ENCODE peak calls at places on chromosomes 12 and 14, in nine cellular contexts. B is activated T-helper 9 cell treated with anti-CD3 and anti-CD28 coated beads, Interleukin-2, amount 50 U/mL, for 16 hours; N is cardiac muscle cell; J is Calu3; V is endothelial cell; W is progenitor cell of endocrine pancreas; S is HEK293T; Q is effector memory CD4-positive, alpha-beta T cell; X is stimulated activated CD4-positive, alpha-beta T cell treated with anti-CD3 and anti-CD28 coated beads, Interleukin-12 subunit alpha, Interleukin-12 subunit beta, amount 100 ng/mL, for 4 hours. H is an unnamed sample.
A peak's percentile ranks its signal among the peaks of the same experiment; 100 is the strongest.

GRCh38 chr14:34439090-34439489 is 22.9 kb downstream of the SPTSSA start:
- DNase-seq in B (no peak), N (no peak), J (no peak), V (no peak), W (no peak), S (no peak), Q (no peak), X (no peak), H (no peak)

GRCh38 chr14:57610631-57611030 is 117.0 kb upstream of the CCDC198 start:
- DNase-seq in B (no peak), N (no peak), J (no peak), V (no peak), W (no peak), S (no peak), Q (no peak), X (no peak), H (no peak)

GRCh38 chr12:91377456-91377855 is 194.8 kb upstream of the DCN start:
- DNase-seq in B (no peak), N (no peak), J (no peak), V (no peak), W (no peak), S (no peak), Q (no peak), X (no peak), H (no peak)

GRCh38 chr12:32698285-32698684 is 19.2 kb downstream of the DNM1L start:
- DNase-seq in B (no peak), N (no peak), J (no peak), V (no peak), W (no peak), S (no peak), Q (no peak), X (no peak), H (no peak)

GRCh38 chr14:87837306-87837705 is 155.7 kb downstream of the GALC start:
- DNase-seq in B (no peak), N (no peak), J (no peak), V (no peak), W (no peak), S (no peak), Q (no peak), X (no peak), H (no peak)

GRCh38 chr12:52895726-52896189 is 9.1 kb downstream of the KRT8 start:
- DNase-seq in B (no peak), N (no peak), J (peak; percentile 60), V (no peak), W (no peak), S (no peak), Q (no peak), X (no peak), H (no peak)

GRCh38 chr14:53391631-53392030 is 238.5 kb upstream of the DDHD1 start:
- DNase-seq in B (no peak), N (no peak), J (no peak), V (no peak), W (no peak), S (no peak), Q (no peak), X (no peak), H (peak; percentile 72)

GRCh38 chr12:31837913-31838312 is 109.1 kb upstream of the AMN1 start:
- DNase-seq in B (no peak), N (no peak), J (no peak), V (no peak), W (no peak), S (no peak), Q (no peak), X (no peak), H (no peak)

GRCh38 chr12:30847259-30847658 is 79.3 kb upstream of the TSPAN11 start:
- DNase-seq in B (no peak), N (peak; percentile 58), J (peak; percentile 48), V (peak; percentile 34), W (no peak), S (no peak), Q (no peak), X (no peak), H (peak; percentile 19)

GRCh38 chr14:24885410-24885913 is 164.5 kb downstream of the STXBP6 start:
- DNase-seq in B (no peak), N (no peak), J (no peak), V (no peak), W (no peak), S (no peak), Q (no peak), X (no peak), H (no peak)

GRCh38 chr12:115813256-115813655 is 464.2 kb downstream of the MED13L start:
- DNase-seq in B (no peak), N (no peak), J (no peak), V (no peak), W (no peak), S (no peak), Q (no peak), X (no peak), H (no peak)

GRCh38 chr12:127280393-127281275 is 986.3 kb upstream of the TMEM132C start:
- DNase-seq in B (peak; percentile 45), N (peak; percentile 81), J (no peak), V (no peak), W (peak; percentile 72), S (peak; percentile 80), Q (peak; percentile 23), X (peak; percentile 71), H (no peak)

GRCh38 chr12:93154753-93155475 is 222.8 kb upstream of the NUDT4 start:
- DNase-seq in B (no peak), N (no peak), J (no peak), V (no peak), W (no peak), S (no peak), Q (no peak), X (no peak), H (no peak)

GRCh38 chr12:30047499-30048262 is 263.9 kb upstream of the TMTC1 start:
- DNase-seq in B (no peak), N (peak; percentile 13), J (no peak), V (no peak), W (no peak), S (no peak), Q (no peak), X (no peak), H (peak; percentile 52)

GRCh38 chr12:10065241-10065640 is 33.5 kb downstream of the CLEC1A start:
- DNase-seq in B (no peak), N (no peak), J (no peak), V (no peak), W (no peak), S (no peak), Q (no peak), X (no peak), H (no peak)

GRCh38 chr12:19236656-19237055 is 107.1 kb downstream of the PLEKHA5 start:
- DNase-seq in B (no peak), N (no peak), J (no peak), V (no peak), W (no peak), S (no peak), Q (no peak), X (no peak), H (no peak)